ENCODE peak calls at places on chromosome 10, in seven cellular contexts. Y is psoas muscle, F is heart right ventricle, J is colonic mucosa, Q is brain microvascular endothelial cell, B is GM12864, N is uterus. V is an unnamed sample.

GRCh38 chr10:24234784-24235183 is 25.8 kb downstream of the KIAA1217 start:
- DNase-seq in Q (no peak), B (no peak), F (no peak), N (no peak), J (no peak), Y (no peak), V (no peak)

GRCh38 chr10:22791655-22792054 is 77.3 kb upstream of the PIP4K2A start:
- DNase-seq in J (no peak), Q (no peak), N (no peak), Y (no peak), F (no peak), B (no peak), V (no peak)

GRCh38 chr10:69438531-69439349 is 12.5 kb upstream of the TSPAN15 start:
- DNase-seq in J (no peak), Q (peak; percentile 14), Y (no peak), F (no peak), N (no peak), B (no peak), V (no peak)

GRCh38 chr10:49310460-49310859 is 11.5 kb downstream of the C10orf71 start:
- DNase-seq in Q (no peak), J (no peak), F (no peak), N (no peak), Y (no peak), B (no peak), V (no peak)

GRCh38 chr10:102133373-102134195 is 744 bp downstream of the PPRC1 start:
- DNase-seq in Y (peak; percentile 86), N (peak; percentile 71), J (peak; percentile 80), F (peak; percentile 67), B (no peak), Q (peak; percentile 60), V (no peak)

GRCh38 chr10:31961264-31961663 is 32.6 kb upstream of the ARHGAP12 start:
- DNase-seq in Y (no peak), F (no peak), B (no peak), Q (no peak), N (no peak), J (peak; percentile 47), V (no peak)

GRCh38 chr10:79022565-79023488 is 45.9 kb upstream of the ZMIZ1 start:
- DNase-seq in Y (peak; percentile 62), J (no peak), N (no peak), B (peak; percentile 35), F (peak; percentile 69), Q (no peak), V (no peak)

GRCh38 chr10:70812814-70813213 is 2.9 kb upstream of the SGPL1 start:
- DNase-seq in F (no peak), J (no peak), N (no peak), Q (no peak), Y (no peak), B (no peak), V (no peak)

GRCh38 chr10:3848768-3849643 is 64.0 kb upstream of the KLF6 start:
- DNase-seq in Q (peak; percentile 72), Y (no peak), B (no peak), N (no peak), J (no peak), F (no peak), V (no peak)

GRCh38 chr10:29585488-29585976 is 49.2 kb downstream of the SVIL start:
- DNase-seq in J (no peak), Y (no peak), F (no peak), B (no peak), Q (peak; percentile 33), N (no peak), V (no peak)

GRCh38 chr10:51748959-51749358 is 49.6 kb upstream of the CSTF2T start:
- DNase-seq in F (no peak), B (no peak), Q (no peak), J (no peak), N (no peak), Y (no peak), V (no peak)

GRCh38 chr10:26445411-26446031 is 7.4 kb downstream of the APBB1IP start:
- DNase-seq in F (no peak), J (no peak), N (no peak), Y (no peak), Q (no peak), B (no peak), V (peak; percentile 60)

GRCh38 chr10:59536151-59536550 is 173.5 kb downstream of the SLC16A9 start:
- DNase-seq in F (no peak), J (no peak), Q (peak; percentile 83), Y (no peak), B (no peak), N (peak; percentile 34), V (peak; percentile 40)

GRCh38 chr10:69176823-69177222 is 3.2 kb upstream of the SUPV3L1 start:
- DNase-seq in N (no peak), Y (no peak), J (no peak), F (no peak), Q (no peak), B (no peak), V (no peak)

GRCh38 chr10:120946497-120946896 is 95.3 kb downstream of the WDR11 start:
- DNase-seq in Y (no peak), N (peak; percentile 51), J (no peak), Q (no peak), F (no peak), B (no peak), V (no peak)

GRCh38 chr10:48526846-48527505 is 77.9 kb downstream of the ARHGAP22 start:
- DNase-seq in J (no peak), Y (no peak), Q (no peak), F (no peak), B (no peak), N (no peak), V (no peak)

GRCh38 chr10:49001861-49002675 is 62.4 kb upstream of the LRRC18 start:
- DNase-seq in F (peak; percentile 73), N (no peak), J (no peak), Y (no peak), Q (no peak), B (no peak), V (no peak)

GRCh38 chr10:128867119-128867518 is 599.9 kb upstream of the MGMT start:
- DNase-seq in Y (no peak), N (no peak), F (no peak), B (no peak), Q (no peak), J (no peak), V (no peak)

GRCh38 chr10:43842496-43842895 is 193.8 kb upstream of the ZNF32 start:
- DNase-seq in B (no peak), Q (no peak), J (no peak), Y (no peak), F (no peak), N (peak; percentile 11), V (no peak)

GRCh38 chr10:102450374-102451104 is 804 bp downstream of the C10orf95 start:
- DNase-seq in F (peak; percentile 87), B (peak; percentile 82), Y (peak; percentile 87), J (peak; percentile 82), Q (peak; percentile 42), N (peak; percentile 59), V (no peak)

GRCh38 chr10:6033954-6034353 is 28.2 kb downstream of the IL2RA start:
- DNase-seq in J (peak; percentile 23), Q (no peak), B (no peak), F (no peak), N (no peak), Y (no peak), V (no peak)

GRCh38 chr10:74039561-74040145 is 41.7 kb downstream of the VCL start:
- DNase-seq in N (peak; percentile 63), Y (peak; percentile 34), B (no peak), F (no peak), J (no peak), Q (no peak), V (peak; percentile 34)

GRCh38 chr10:43854042-43854441 is 205.4 kb upstream of the ZNF32 start:
- DNase-seq in B (no peak), Y (no peak), N (no peak), J (no peak), F (no peak), Q (peak; percentile 73), V (peak; percentile 31)

GRCh38 chr10:75261813-75262725 is 26.3 kb upstream of the COMTD1 start:
- DNase-seq in F (no peak), N (peak; percentile 37), J (peak; percentile 48), Q (no peak), B (no peak), Y (no peak), V (no peak)

GRCh38 chr10:73865459-73866442 is 8.6 kb downstream of the CAMK2G start:
- DNase-seq in B (peak; percentile 58), N (no peak), F (peak; percentile 47), Y (no peak), Q (no peak), J (peak; percentile 59), V (no peak)

GRCh38 chr10:110927461-110927860 is 8.1 kb downstream of the SHOC2 start:
- DNase-seq in B (no peak), F (no peak), N (no peak), J (no peak), Y (no peak), Q (no peak), V (no peak)

GRCh38 chr10:110936757-110937156 is 17.4 kb downstream of the SHOC2 start:
- DNase-seq in Y (no peak), B (no peak), F (no peak), J (no peak), Q (no peak), N (no peak), V (no peak)

GRCh38 chr10:110931769-110932381 is 12.5 kb downstream of the SHOC2 start:
- DNase-seq in Y (no peak), J (no peak), N (no peak), F (no peak), Q (no peak), B (no peak), V (no peak)

GRCh38 chr10:110932505-110933180 is 13.2 kb downstream of the SHOC2 start:
- DNase-seq in N (no peak), B (no peak), F (no peak), Q (no peak), Y (no peak), J (no peak), V (no peak)
- TF ChIP-seq CTCF in N (no peak), B (no peak), F (no peak), Q (no peak), Y (no peak), J (no peak), V (no peak)

GRCh38 chr10:110681023-110681681 is 37.0 kb downstream of the RBM20 start:
- DNase-seq in N (no peak), B (no peak), Q (peak; percentile 55), Y (peak; percentile 34), F (peak; percentile 23), J (peak; percentile 23), V (no peak)
- H3K4me3 ChIP-seq in N (no peak overlapping the region), B (no peak overlapping the region), Q (no peak overlapping the region), Y (peak overlapping the region; percentile 50), F (no peak overlapping the region), J (no peak overlapping the region), V (no peak overlapping the region)

GRCh38 chr10:93206652-93207051 is 133.0 kb downstream of the CYP26A1 start:
- DNase-seq in F (no peak), Q (no peak), B (no peak), J (no peak), N (no peak), Y (no peak), V (no peak)
- TF ChIP-seq CTCF in F (no peak), Q (peak; percentile 15), B (no peak), J (no peak), N (no peak), Y (no peak), V (no peak)

DNA sequence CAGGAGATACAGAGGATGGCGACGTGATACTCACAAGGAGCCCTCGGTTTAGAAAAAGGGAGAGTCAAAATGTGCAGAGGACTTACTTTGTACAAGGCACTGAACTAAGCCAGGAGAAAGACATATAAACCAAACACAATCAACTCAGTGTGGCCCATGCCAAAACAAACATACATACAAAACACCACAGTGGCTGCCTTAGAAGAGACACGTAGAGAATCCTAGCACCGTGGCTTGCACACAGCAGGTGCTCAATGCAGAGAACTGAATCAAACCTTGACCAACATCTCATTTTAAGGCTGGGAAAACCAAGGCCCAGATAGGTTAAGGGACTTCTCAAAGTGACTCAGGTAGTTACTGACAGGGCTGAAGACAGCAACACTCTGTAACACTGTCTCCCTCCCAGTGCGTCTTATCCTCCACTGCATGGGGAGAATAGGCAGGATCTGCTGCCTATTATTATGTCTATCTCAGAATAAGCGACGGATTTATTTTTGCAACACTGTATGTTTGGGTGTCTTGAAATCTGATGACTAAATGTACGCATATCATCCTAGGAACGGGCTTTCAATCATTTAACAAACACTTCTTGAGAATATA is 11.0 kb downstream of the SORBS1 start:
- DNase-seq in J (no peak), B (no peak), F (no peak), N (no peak), Y (no peak), Q (no peak), V (no peak)
- H3K4me3 ChIP-seq in J (no peak overlapping the region), B (no peak overlapping the region), F (no peak overlapping the region), N (no peak overlapping the region), Y (no peak overlapping the region), Q (no peak overlapping the region), V (no peak overlapping the region)

V was measured in AG09309.